ENCODE peak calls at places on chromosomes 11 and 22, in six cellular contexts. R, X, S, H, D and Q are unnamed samples.

GRCh38 chr11:70769521-70769920 is 371.2 kb downstream of the CTTN start:
- DNase-seq in R (no peak), X (no peak), S (no peak), H (no peak), D (no peak), Q (no peak)

GRCh38 chr22:30190619-30191018 is 55.9 kb downstream of the LIF start:
- DNase-seq in R (no peak), X (no peak), S (no peak), H (no peak), D (no peak), Q (no peak)

GRCh38 chr11:72140661-72141060 is 5.1 kb downstream of the FOLR3 start:
- DNase-seq in R (no peak), X (no peak), S (no peak), H (no peak), D (no peak), Q (no peak)

GRCh38 chr22:50244420-50245213 is at the start of gene TUBGCP6:
- DNase-seq in R (peak; percentile 95), X (no peak), S (peak; percentile 94), H (peak; percentile 92), D (peak; percentile 96), Q (peak; percentile 84)

GRCh38 chr11:45473491-45473890 is 187.3 kb upstream of the SYT13 start:
- DNase-seq in R (no peak), X (no peak), S (no peak), H (no peak), D (no peak), Q (no peak)

GRCh38 chr22:41479671-41480396 is 10.9 kb downstream of the ACO2 start:
- DNase-seq in R (no peak), X (no peak), S (no peak), H (no peak), D (no peak), Q (no peak)

GRCh38 chr11:1234771-1235614 is 12.1 kb downstream of the MUC5B start:
- DNase-seq in R (peak; percentile 8), X (no peak), S (no peak), H (no peak), D (peak; percentile 18), Q (no peak)

GRCh38 chr22:46054091-46054877 is 77.3 kb upstream of the WNT7B start:
- DNase-seq in R (peak; percentile 77), X (no peak), S (peak; percentile 85), H (peak; percentile 56), D (peak; percentile 68), Q (no peak)

GRCh38 chr11:97740783-97741151 is 1280.0 kb upstream of the CNTN5 start:
- DNase-seq in R (no peak), X (no peak), S (no peak), H (no peak), D (no peak), Q (no peak)

GRCh38 chr22:39055658-39056057 is 15.0 kb downstream of the APOBEC3F start:
- DNase-seq in R (no peak), X (no peak), S (no peak), H (no peak), D (no peak), Q (no peak)

GRCh38 chr22:39206491-39206890 is 38.3 kb downstream of the PDGFB start:
- DNase-seq in R (no peak), X (no peak), S (no peak), H (no peak), D (no peak), Q (no peak)

GRCh38 chr11:22769081-22769480 is 60.5 kb downstream of the SVIP start:
- DNase-seq in R (no peak), X (no peak), S (no peak), H (no peak), D (no peak), Q (no peak)

GRCh38 chr11:78432058-78432515 is 14.5 kb upstream of the GAB2 start:
- DNase-seq in R (no peak), X (no peak), S (peak; percentile 47), H (no peak), D (no peak), Q (no peak)

GRCh38 chr11:112902411-112903011 is 58.7 kb upstream of the NCAM1 start:
- DNase-seq in R (no peak), X (peak; percentile 37), S (peak; percentile 55), H (no peak), D (no peak), Q (no peak)

GRCh38 chr11:13928566-13929251 is 33.8 kb upstream of the SPON1 start:
- DNase-seq in R (no peak), X (no peak), S (no peak), H (no peak), D (no peak), Q (no peak)

GRCh38 chr11:10597877-10598341 is 29.4 kb upstream of the LYVE1 start:
- DNase-seq in R (no peak), X (no peak), S (no peak), H (no peak), D (no peak), Q (no peak)

GRCh38 chr11:65934014-65934413 is 11.3 kb upstream of the TSGA10IP start:
- DNase-seq in R (no peak), X (no peak), S (no peak), H (no peak), D (no peak), Q (no peak)

GRCh38 chr22:48972979-48973693 is 854.5 kb downstream of the BRD1 start:
- DNase-seq in R (no peak), X (no peak), S (no peak), H (no peak), D (no peak), Q (no peak)

GRCh38 chr11:66293777-66294625 is 2.3 kb downstream of the TMEM151A start:
- DNase-seq in R (no peak), X (no peak), S (no peak), H (no peak), D (no peak), Q (no peak)

GRCh38 chr22:35299217-35299716 is 427 bp upstream of the TOM1 start:
- DNase-seq in R (no peak), X (no peak), S (no peak), H (no peak), D (no peak), Q (no peak)

GRCh38 chr11:5933116-5933515 is 8.9 kb upstream of the OR56A3 start:
- DNase-seq in R (no peak), X (no peak), S (no peak), H (no peak), D (no peak), Q (no peak)

GRCh38 chr11:5940748-5941147 is 1.3 kb upstream of the OR56A3 start:
- DNase-seq in R (no peak), X (no peak), S (no peak), H (no peak), D (no peak), Q (no peak)

GRCh38 chr11:5941951-5942350 is at the start of gene OR56A3:
- DNase-seq in R (no peak), X (no peak), S (no peak), H (no peak), D (no peak), Q (no peak)

GRCh38 chr11:5937868-5938602 is 4.0 kb upstream of the OR56A3 start:
- DNase-seq in R (no peak), X (no peak), S (no peak), H (no peak), D (no peak), Q (no peak)

GRCh38 chr11:5938603-5938965 is 3.5 kb upstream of the OR56A3 start:
- DNase-seq in R (no peak), X (no peak), S (no peak), H (no peak), D (no peak), Q (no peak)
- H3K4me3 ChIP-seq in R (no peak overlapping the region), X (no peak overlapping the region), S (no peak overlapping the region), H (no peak overlapping the region), D (no peak overlapping the region), Q (no peak overlapping the region)

DNA sequence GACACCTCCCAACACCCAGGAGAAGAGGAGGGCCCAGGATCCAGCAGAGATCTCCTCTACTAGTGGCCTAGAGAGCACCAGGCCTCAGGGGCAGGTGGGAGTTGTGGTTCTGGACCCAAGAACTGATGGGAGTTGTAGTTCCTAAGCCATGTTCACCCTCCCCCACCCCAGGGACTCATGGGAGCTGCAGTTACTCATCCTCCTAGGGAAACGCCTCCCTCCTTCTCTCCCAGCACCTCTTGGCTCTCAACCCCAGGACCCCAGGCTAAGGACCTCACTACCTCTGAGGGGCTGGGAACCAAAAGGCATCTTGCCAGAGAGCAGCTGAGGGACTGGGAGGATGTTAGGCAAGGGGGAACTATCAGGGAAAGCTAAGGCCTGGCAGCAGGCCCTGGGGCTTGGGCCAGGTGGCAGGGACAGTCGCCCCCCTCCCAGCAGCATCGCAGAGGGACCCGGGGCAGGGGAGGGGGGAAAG is 28.8 kb downstream of the SLC22A12 start:
- DNase-seq in R (no peak), X (peak; percentile 70), S (peak; percentile 86), H (no peak), D (peak; percentile 29), Q (peak; percentile 78)
- H3K4me3 ChIP-seq in R (no peak overlapping the region), X (peak overlapping the region; percentile 76), S (no peak overlapping the region), H (no peak overlapping the region), D (no peak overlapping the region), Q (peak overlapping the region; percentile 46)

GRCh38 chr22:43186272-43187170 is at the start of gene TTLL12:
- DNase-seq in R (peak; percentile 72), X (no peak), S (peak; percentile 62), H (peak; percentile 61), D (no peak), Q (no peak)
- H3K4me3 ChIP-seq in R (peak within 1 kb of the TSS; percentile 67), X (peak within 1 kb of the TSS; percentile 98), S (peak within 1 kb of the TSS; percentile 40), H (peak within 1 kb of the TSS; percentile 79), D (peak within 1 kb of the TSS; percentile 86), Q (peak within 1 kb of the TSS; percentile 87)

GRCh38 chr11:114318361-114318760 is 22.2 kb downstream of the NNMT start:
- DNase-seq in R (no peak), X (no peak), S (no peak), H (no peak), D (no peak), Q (no peak)
- H3K4me3 ChIP-seq in R (no peak overlapping the region), X (no peak overlapping the region), S (no peak overlapping the region), H (peak overlapping the region; percentile 1), D (no peak overlapping the region), Q (no peak overlapping the region)

GRCh38 chr11:83720675-83721074 is 434.5 kb upstream of the CCDC90B start:
- DNase-seq in R (no peak), X (no peak), S (no peak), H (no peak), D (no peak), Q (no peak)
- H3K4me3 ChIP-seq in R (no peak overlapping the region), X (peak overlapping the region; percentile 70), S (no peak overlapping the region), H (no peak overlapping the region), D (no peak overlapping the region), Q (no peak overlapping the region)

GRCh38 chr11:103773059-103773458 is 263.4 kb upstream of the DDI1 start:
- DNase-seq in R (no peak), X (no peak), S (no peak), H (no peak), D (no peak), Q (no peak)
- H3K4me3 ChIP-seq in R (no peak overlapping the region), X (no peak overlapping the region), S (no peak overlapping the region), H (no peak overlapping the region), D (no peak overlapping the region), Q (no peak overlapping the region)

DNA sequence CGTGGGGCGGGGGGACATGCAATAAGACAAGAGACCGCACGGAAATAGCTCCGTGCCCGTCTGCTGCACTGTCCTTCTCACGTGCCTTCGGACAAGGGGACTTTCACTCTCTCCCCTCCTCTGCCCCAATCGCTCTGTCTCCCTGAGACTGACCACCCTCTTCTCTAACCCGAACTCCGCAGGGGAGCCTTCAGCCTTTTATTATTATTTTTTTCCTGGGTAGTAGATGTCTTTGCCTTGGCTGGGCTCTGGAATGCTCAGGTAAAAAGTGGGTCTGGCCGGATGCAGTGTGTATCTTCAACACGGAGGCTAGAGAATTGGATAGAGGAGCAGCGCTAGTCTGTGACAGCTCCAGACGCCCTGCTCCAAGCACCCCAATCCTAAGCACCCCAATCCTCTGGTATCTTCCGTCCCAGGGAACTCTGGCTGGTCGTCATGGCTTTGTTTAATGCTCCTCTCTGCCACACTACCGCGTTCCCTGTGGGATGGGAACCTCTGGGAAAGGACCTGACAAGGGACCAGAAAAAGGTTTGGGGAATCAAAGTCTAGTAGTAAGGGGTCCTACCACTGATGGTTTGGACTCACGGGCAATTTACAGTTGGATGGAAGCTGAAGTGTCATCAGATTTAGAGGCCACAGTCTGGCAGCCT is 25.1 kb upstream of the ROBO3 start:
- DNase-seq in R (no peak), X (no peak), S (no peak), H (no peak), D (no peak), Q (no peak)
- H3K4me3 ChIP-seq in R (peak overlapping the region; percentile 35), X (peak overlapping the region; percentile 58), S (no peak overlapping the region), H (no peak overlapping the region), D (no peak overlapping the region), Q (no peak overlapping the region)